ENCODE peak calls at places on chromosome 7, in six cellular contexts. R is endodermal cell; N is CD4-positive, alpha-beta T cell; F is hepatocyte; L is effector memory CD4-positive, alpha-beta T cell; J is NT2/D1. O is an unnamed sample. For H3K27me3, the result is how much of the 10 kb centered on the place peaks cover.

GRCh38 chr7:157122800-157123495 is 15.8 kb upstream of the UBE3C start:
- DNase-seq in L (no peak), R (no peak), F (no peak), N (no peak), J (no peak), O (no peak)

GRCh38 chr7:132618956-132619305 is 42.7 kb upstream of the PLXNA4 start:
- DNase-seq in J (no peak), R (no peak), N (no peak), F (no peak), L (no peak), O (no peak)

GRCh38 chr7:73735526-73735905 is 3.1 kb downstream of the ABHD11 start:
- DNase-seq in J (no peak), F (peak), N (no peak), L (no peak), R (no peak), O (no peak)

GRCh38 chr7:100088095-100088620 is 611 bp upstream of the COPS6 start:
- DNase-seq in R (no peak), F (no peak), L (no peak), J (no peak), N (no peak), O (no peak)

GRCh38 chr7:151191544-151191943 is 4.5 kb upstream of the ASB10 start:
- DNase-seq in J (no peak), F (no peak), R (no peak), N (no peak), L (no peak), O (no peak)

GRCh38 chr7:67361150-67361549 is 364.5 kb downstream of the TYW1 start:
- DNase-seq in F (no peak), J (no peak), L (no peak), R (no peak), N (no peak), O (no peak)

GRCh38 chr7:119223930-119224329 is 999.4 kb downstream of the ANKRD7 start:
- DNase-seq in L (no peak), J (no peak), R (no peak), N (no peak), F (no peak), O (no peak)

GRCh38 chr7:152136623-152137022 is 111.1 kb downstream of the GALNT11 start:
- DNase-seq in N (no peak), L (no peak), F (peak), J (no peak), R (no peak), O (no peak)

GRCh38 chr7:150781961-150782360 is 18.2 kb downstream of the TMEM176B start:
- DNase-seq in F (no peak), N (no peak), L (no peak), R (no peak), J (no peak), O (no peak)

GRCh38 chr7:19106308-19107141 is 10.9 kb downstream of the TWIST1 start:
- DNase-seq in F (no peak), R (peak), L (no peak), J (no peak), N (no peak), O (no peak)

GRCh38 chr7:100680589-100681271 is 7.2 kb downstream of the GNB2 start:
- DNase-seq in J (no peak), L (no peak), R (no peak), N (no peak), F (peak), O (no peak)

GRCh38 chr7:1662101-1662500 is 8.0 kb upstream of the ELFN1 start:
- DNase-seq in N (no peak), J (no peak), F (no peak), L (no peak), R (peak), O (no peak)

GRCh38 chr7:129780257-129781127 is 169.0 kb downstream of the NRF1 start:
- DNase-seq in F (peak), N (peak), L (peak), R (peak), J (peak), O (no peak)

GRCh38 chr7:143492043-143492471 is 14.4 kb downstream of the TAS2R41 start:
- DNase-seq in F (peak), L (no peak), N (no peak), R (no peak), J (no peak), O (no peak)

GRCh38 chr7:44580945-44581344 is 1.1 kb downstream of the TMED4 start:
- DNase-seq in N (no peak), J (no peak), R (no peak), L (no peak), F (peak), O (no peak)

GRCh38 chr7:75679060-75679459 is 59.7 kb downstream of the HIP1 start:
- DNase-seq in J (no peak), N (no peak), R (no peak), L (no peak), F (no peak), O (no peak)

GRCh38 chr7:155802906-155803417 is 9.3 kb downstream of the SHH start:
- DNase-seq in R (no peak), N (no peak), F (no peak), L (no peak), J (no peak), O (no peak)
- H3K27me3 ChIP-seq in R (half or more), N (half or more), F (under half), L (half or more), J (half or more), O (half or more)

GRCh38 chr7:28571405-28571804 is 159.1 kb downstream of the CREB5 start:
- DNase-seq in F (no peak), R (no peak), L (no peak), J (no peak), N (no peak), O (no peak)
- H3K27me3 ChIP-seq in F (under half), R (under half), L (under half), J (under half), N (under half), O (under half)

DNA sequence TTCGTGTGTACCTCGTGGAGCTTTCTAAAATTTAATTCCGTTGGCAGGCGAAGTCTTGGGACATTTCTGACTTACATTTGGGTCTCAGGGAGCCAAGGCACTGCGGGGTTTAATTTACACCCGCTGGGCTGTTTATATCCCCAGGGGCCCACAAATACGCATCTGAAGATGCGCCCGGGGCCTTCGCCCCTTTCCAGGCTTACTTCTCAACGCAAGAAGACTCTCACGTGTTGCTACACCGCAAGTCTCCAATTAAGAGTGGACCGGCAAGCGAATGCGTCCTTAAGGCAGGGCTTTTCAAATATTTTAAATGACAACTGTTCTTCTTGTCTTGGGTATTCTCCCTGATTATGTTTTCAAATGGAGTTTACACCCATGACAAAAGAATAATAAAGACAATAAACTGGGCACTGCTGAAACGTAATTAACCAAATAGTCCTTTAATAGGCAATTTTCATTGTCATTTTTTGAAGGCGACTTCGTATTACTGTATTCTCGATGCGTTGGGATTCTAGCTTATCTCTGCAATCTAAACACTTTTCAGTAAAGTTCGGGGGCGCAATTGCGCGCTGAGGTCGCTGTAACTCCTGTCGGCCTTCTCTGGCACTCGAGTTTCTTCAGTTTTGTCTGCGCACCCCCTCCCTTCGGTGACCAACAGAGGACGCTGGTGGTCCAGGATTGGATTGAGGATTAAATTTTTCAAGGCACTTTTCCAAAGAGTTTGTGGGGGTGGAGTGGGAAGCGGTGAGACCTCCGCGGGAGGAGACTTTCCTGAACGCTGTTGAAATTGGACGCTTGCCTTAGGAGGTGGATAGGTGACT is 837 bp upstream of the IGFBP3 start:
- DNase-seq in J (peak), N (no peak), F (peak), R (peak), L (no peak), O (peak)
- H3K27me3 ChIP-seq in J (half or more), N (half or more), F (under half), R (half or more), L (under half), O (under half)

DNA sequence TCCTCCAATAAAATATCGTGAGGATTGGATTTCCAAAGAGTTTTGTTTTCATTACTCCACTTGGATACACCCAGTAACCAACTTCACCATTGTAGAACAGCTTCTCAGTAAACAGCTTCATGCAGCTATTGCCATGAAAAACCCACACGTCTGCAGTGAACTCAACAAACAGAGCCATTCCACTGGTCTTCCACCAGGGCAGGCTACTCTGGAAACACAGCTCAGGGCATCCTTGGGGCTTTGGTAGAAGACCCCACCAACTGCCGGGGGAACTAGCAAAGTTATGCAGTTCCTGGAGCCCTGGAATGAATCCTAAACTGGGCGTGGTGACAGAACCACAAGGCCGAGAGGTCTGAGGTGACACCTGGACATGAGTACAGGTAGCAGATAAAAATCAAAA is 77.4 kb downstream of the CALN1 start:
- DNase-seq in F (no peak), J (no peak), R (no peak), L (no peak), N (no peak), O (no peak)
- H3K27me3 ChIP-seq in F (half or more), J (under half), R (under half), L (under half), N (under half), O (under half)

O was measured in iPS DF 6.9.